ENCODE peak calls at places on chromosome 18, in five cellular contexts. One of them, this sample, is unnamed.

GRCh38 chr18:77804382-77804781 is 554.7 kb downstream of the GALR1 start:
- DNase-seq in kidney: no peak
- DNase-seq in colonic mucosa: no peak
- DNase-seq in astrocyte: no peak
- DNase-seq in mesenchymal stem cell: no peak
- DNase-seq in this sample: no peak

GRCh38 chr18:61651145-61651879 is 241.5 kb downstream of the RNF152 start:
- DNase-seq in kidney: no peak
- DNase-seq in colonic mucosa: no peak
- DNase-seq in astrocyte: no peak
- DNase-seq in mesenchymal stem cell: no peak
- DNase-seq in this sample: no peak

GRCh38 chr18:26017929-26018328 is 72.5 kb downstream of the SS18 start:
- DNase-seq in kidney: no peak
- DNase-seq in colonic mucosa: no peak
- DNase-seq in astrocyte: no peak
- DNase-seq in mesenchymal stem cell: no peak
- DNase-seq in this sample: no peak

GRCh38 chr18:67938691-67939090 is 422.2 kb upstream of the DSEL start:
- DNase-seq in kidney: no peak
- DNase-seq in colonic mucosa: no peak
- DNase-seq in astrocyte: no peak
- DNase-seq in mesenchymal stem cell: peak
- DNase-seq in this sample: no peak

GRCh38 chr18:3262234-3263171 is 570 bp downstream of the MYL12B start:
- DNase-seq in kidney: no peak
- DNase-seq in colonic mucosa: peak
- DNase-seq in astrocyte: peak
- DNase-seq in mesenchymal stem cell: peak
- DNase-seq in this sample: peak

GRCh38 chr18:21486905-21487437 is 113.5 kb downstream of the ESCO1 start:
- DNase-seq in kidney: no peak
- DNase-seq in colonic mucosa: no peak
- DNase-seq in astrocyte: no peak
- DNase-seq in mesenchymal stem cell: no peak
- DNase-seq in this sample: no peak

GRCh38 chr18:76986391-76986790 is 146.2 kb downstream of the MBP start:
- DNase-seq in kidney: no peak
- DNase-seq in colonic mucosa: no peak
- DNase-seq in astrocyte: no peak
- DNase-seq in mesenchymal stem cell: no peak
- DNase-seq in this sample: no peak

GRCh38 chr18:11798271-11798670 is 52.9 kb upstream of the CHMP1B start:
- DNase-seq in kidney: no peak
- DNase-seq in colonic mucosa: no peak
- DNase-seq in astrocyte: no peak
- DNase-seq in mesenchymal stem cell: no peak
- DNase-seq in this sample: no peak

GRCh38 chr18:76495435-76496199 is 575 bp upstream of the ZNF516 start:
- DNase-seq in kidney: no peak
- DNase-seq in colonic mucosa: peak
- DNase-seq in astrocyte: peak
- DNase-seq in mesenchymal stem cell: peak
- DNase-seq in this sample: peak

GRCh38 chr18:26091047-26091630 is 726 bp upstream of the SS18 start:
- DNase-seq in kidney: no peak
- DNase-seq in colonic mucosa: peak
- DNase-seq in astrocyte: no peak
- DNase-seq in mesenchymal stem cell: peak
- DNase-seq in this sample: no peak

GRCh38 chr18:12933323-12933722 is 14.5 kb upstream of the SEH1L start:
- DNase-seq in kidney: no peak
- DNase-seq in colonic mucosa: no peak
- DNase-seq in astrocyte: no peak
- DNase-seq in mesenchymal stem cell: no peak
- DNase-seq in this sample: no peak

GRCh38 chr18:7898181-7898580 is 331.1 kb downstream of the PTPRM start:
- DNase-seq in kidney: no peak
- DNase-seq in colonic mucosa: no peak
- DNase-seq in astrocyte: no peak
- DNase-seq in mesenchymal stem cell: peak
- DNase-seq in this sample: no peak

GRCh38 chr18:11496561-11497172 is 112.7 kb upstream of the SLC35G4 start:
- DNase-seq in kidney: no peak
- DNase-seq in colonic mucosa: no peak
- DNase-seq in astrocyte: no peak
- DNase-seq in mesenchymal stem cell: no peak
- DNase-seq in this sample: no peak

GRCh38 chr18:25614168-25614567 is 262.2 kb upstream of the ZNF521 start:
- DNase-seq in kidney: no peak
- DNase-seq in colonic mucosa: no peak
- DNase-seq in astrocyte: no peak
- DNase-seq in mesenchymal stem cell: no peak
- DNase-seq in this sample: no peak

GRCh38 chr18:11729556-11729955 is 40.5 kb downstream of the GNAL start:
- DNase-seq in kidney: no peak
- DNase-seq in colonic mucosa: no peak
- DNase-seq in astrocyte: no peak
- DNase-seq in mesenchymal stem cell: no peak
- DNase-seq in this sample: no peak

GRCh38 chr18:3593381-3593903 is 143.5 kb downstream of the TGIF1 start:
- DNase-seq in kidney: no peak
- DNase-seq in colonic mucosa: no peak
- DNase-seq in astrocyte: peak
- DNase-seq in mesenchymal stem cell: peak
- DNase-seq in this sample: no peak

GRCh38 chr18:63236990-63237389 is 82.6 kb downstream of the BCL2 start:
- DNase-seq in kidney: peak
- DNase-seq in colonic mucosa: no peak
- DNase-seq in astrocyte: no peak
- DNase-seq in mesenchymal stem cell: no peak
- DNase-seq in this sample: no peak

GRCh38 chr18:49055787-49056186 is 105.0 kb upstream of the SMAD7 start:
- DNase-seq in kidney: peak
- DNase-seq in colonic mucosa: no peak
- DNase-seq in astrocyte: peak
- DNase-seq in mesenchymal stem cell: peak
- DNase-seq in this sample: no peak

GRCh38 chr18:31941010-31941809 is 1.7 kb downstream of the TRAPPC8 start:
- DNase-seq in kidney: no peak
- DNase-seq in colonic mucosa: no peak
- DNase-seq in astrocyte: no peak
- DNase-seq in mesenchymal stem cell: peak
- DNase-seq in this sample: no peak

GRCh38 chr18:31943895-31944816 is 1.2 kb upstream of the TRAPPC8 start:
- DNase-seq in kidney: no peak
- DNase-seq in colonic mucosa: no peak
- DNase-seq in astrocyte: no peak
- DNase-seq in mesenchymal stem cell: no peak
- DNase-seq in this sample: peak

GRCh38 chr18:31946305-31947046 is 3.5 kb upstream of the TRAPPC8 start:
- DNase-seq in kidney: no peak
- DNase-seq in colonic mucosa: no peak
- DNase-seq in astrocyte: no peak
- DNase-seq in mesenchymal stem cell: no peak
- DNase-seq in this sample: no peak

GRCh38 chr18:31942999-31943894 is at the start of gene TRAPPC8:
- DNase-seq in kidney: peak
- DNase-seq in colonic mucosa: peak
- DNase-seq in astrocyte: peak
- DNase-seq in mesenchymal stem cell: peak
- DNase-seq in this sample: peak

GRCh38 chr18:31942301-31942998 is 478 bp downstream of the TRAPPC8 start:
- DNase-seq in kidney: no peak
- DNase-seq in colonic mucosa: peak
- DNase-seq in astrocyte: peak
- DNase-seq in mesenchymal stem cell: peak
- DNase-seq in this sample: peak
- H3K4me3 ChIP-seq in kidney: peak
- H3K4me3 ChIP-seq in colonic mucosa: peak
- H3K4me3 ChIP-seq in astrocyte: peak
- H3K4me3 ChIP-seq in mesenchymal stem cell: peak
- H3K4me3 ChIP-seq in this sample: peak

DNA sequence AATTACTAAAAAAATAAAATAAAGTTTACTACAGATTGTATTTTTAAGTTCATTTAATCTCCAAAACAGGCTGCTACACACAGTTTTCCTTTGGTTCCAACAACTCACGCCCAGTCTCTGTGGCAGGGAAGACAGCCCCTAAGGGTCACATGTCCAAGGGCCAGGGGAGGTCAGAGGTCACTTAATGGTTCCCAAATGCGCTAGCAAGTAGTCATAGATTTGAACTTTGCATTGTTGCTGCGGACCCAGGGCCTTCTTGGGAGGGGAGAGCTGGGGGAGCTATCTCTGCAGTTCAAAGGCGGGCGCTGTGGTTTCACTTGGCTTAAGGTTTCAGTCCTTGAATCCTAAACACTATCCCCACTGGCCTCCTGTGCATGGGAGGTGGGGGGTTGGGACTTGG is 74.8 kb upstream of the ZNF532 start:
- DNase-seq in kidney: peak
- DNase-seq in colonic mucosa: no peak
- DNase-seq in astrocyte: no peak
- DNase-seq in mesenchymal stem cell: peak
- DNase-seq in this sample: no peak
- H3K27ac ChIP-seq in kidney: peak
- H3K27ac ChIP-seq in colonic mucosa: peak
- H3K27ac ChIP-seq in astrocyte: peak
- H3K27ac ChIP-seq in mesenchymal stem cell: no peak
- H3K27ac ChIP-seq in this sample: no peak

GRCh38 chr18:65750421-65751144 is at the start of gene CDH7:
- DNase-seq in kidney: peak
- DNase-seq in colonic mucosa: no peak
- DNase-seq in astrocyte: no peak
- DNase-seq in mesenchymal stem cell: peak
- DNase-seq in this sample: no peak
- H3K4me3 ChIP-seq in kidney: peak
- H3K4me3 ChIP-seq in colonic mucosa: peak
- H3K4me3 ChIP-seq in astrocyte: peak
- H3K4me3 ChIP-seq in mesenchymal stem cell: peak
- H3K4me3 ChIP-seq in this sample: no peak

GRCh38 chr18:42184685-42185477 is 229.8 kb downstream of the PIK3C3 start:
- DNase-seq in kidney: no peak
- DNase-seq in colonic mucosa: no peak
- DNase-seq in astrocyte: no peak
- DNase-seq in mesenchymal stem cell: no peak
- DNase-seq in this sample: no peak

GRCh38 chr18:42185486-42185885 is 230.5 kb downstream of the PIK3C3 start:
- DNase-seq in kidney: no peak
- DNase-seq in colonic mucosa: no peak
- DNase-seq in astrocyte: no peak
- DNase-seq in mesenchymal stem cell: no peak
- DNase-seq in this sample: no peak

GRCh38 chr18:42183746-42184145 is 228.7 kb downstream of the PIK3C3 start:
- DNase-seq in kidney: no peak
- DNase-seq in colonic mucosa: no peak
- DNase-seq in astrocyte: peak
- DNase-seq in mesenchymal stem cell: peak
- DNase-seq in this sample: no peak

GRCh38 chr18:42181474-42181873 is 226.4 kb downstream of the PIK3C3 start:
- DNase-seq in kidney: no peak
- DNase-seq in colonic mucosa: no peak
- DNase-seq in astrocyte: no peak
- DNase-seq in mesenchymal stem cell: no peak
- DNase-seq in this sample: no peak

DNA sequence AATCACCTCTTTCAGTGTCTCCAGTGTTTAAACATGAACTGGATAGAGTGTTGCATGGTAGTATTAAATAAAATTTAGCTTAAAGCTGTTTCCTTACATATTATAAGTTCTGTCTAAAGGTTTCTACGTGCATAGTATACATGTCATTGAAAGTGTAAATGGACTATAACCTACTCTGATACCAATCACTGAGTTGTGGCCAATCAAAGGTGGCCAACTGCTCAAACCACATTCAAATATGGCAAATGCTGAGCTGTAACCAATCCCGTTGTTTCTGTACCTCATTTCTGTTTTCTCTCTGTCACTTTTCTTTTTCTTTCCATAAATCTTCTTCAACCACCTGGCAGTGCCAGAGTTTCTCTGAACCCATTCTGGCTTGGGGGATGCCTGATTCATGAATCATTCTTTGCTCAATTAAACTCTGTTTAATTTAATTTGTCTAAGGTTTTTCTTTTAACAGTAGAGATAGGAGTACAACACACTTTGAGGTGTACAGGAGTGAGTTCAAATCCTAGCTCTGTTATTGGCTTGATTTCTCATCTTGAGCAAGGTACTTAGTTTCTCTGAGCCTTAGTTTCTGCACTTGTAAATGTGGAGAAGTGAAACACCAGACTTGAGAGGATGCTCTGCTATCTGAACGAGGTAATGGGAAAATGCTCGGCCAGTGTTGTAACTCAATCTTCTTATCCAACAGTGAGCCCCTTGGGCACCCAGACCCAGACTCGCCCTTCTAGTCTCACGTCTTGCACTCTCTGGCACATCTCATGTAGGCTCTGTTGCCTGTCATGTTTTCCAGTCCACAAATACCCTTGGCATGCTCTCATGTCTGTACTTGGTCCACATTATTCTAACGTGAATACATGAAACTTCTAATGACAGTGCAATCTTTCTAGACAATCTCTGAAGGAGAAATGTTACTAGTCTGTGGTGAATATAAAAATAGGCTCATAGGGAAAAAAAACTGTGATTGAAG is 228.0 kb downstream of the PIK3C3 start:
- DNase-seq in kidney: no peak
- DNase-seq in colonic mucosa: no peak
- DNase-seq in astrocyte: peak
- DNase-seq in mesenchymal stem cell: peak
- DNase-seq in this sample: no peak
- H3K27ac ChIP-seq in kidney: no peak
- H3K27ac ChIP-seq in colonic mucosa: no peak
- H3K27ac ChIP-seq in astrocyte: peak
- H3K27ac ChIP-seq in mesenchymal stem cell: peak
- H3K27ac ChIP-seq in this sample: no peak

DNA sequence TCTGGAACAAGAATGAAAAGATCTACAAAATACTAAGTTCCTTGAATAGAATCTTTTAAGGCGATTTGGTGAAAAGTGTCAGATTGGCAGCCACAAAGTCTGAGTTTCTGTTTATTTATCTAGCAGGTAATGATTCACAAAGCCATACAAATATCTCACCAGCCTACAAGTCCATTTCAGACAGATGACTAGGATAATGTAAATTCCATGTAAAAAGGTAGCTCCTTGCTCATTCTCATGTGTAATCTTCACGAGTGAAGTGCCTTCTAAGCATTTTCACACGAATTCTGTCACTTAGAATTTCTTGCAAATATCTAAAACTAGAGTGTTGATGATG is 221.8 kb upstream of the RBBP8 start:
- DNase-seq in kidney: no peak
- DNase-seq in colonic mucosa: no peak
- DNase-seq in astrocyte: peak
- DNase-seq in mesenchymal stem cell: no peak
- DNase-seq in this sample: no peak
- H3K4me3 ChIP-seq in kidney: peak
- H3K4me3 ChIP-seq in colonic mucosa: peak
- H3K4me3 ChIP-seq in astrocyte: peak
- H3K4me3 ChIP-seq in mesenchymal stem cell: no peak
- H3K4me3 ChIP-seq in this sample: no peak

This sample was measured in naive thymus-derived CD4-positive, alpha-beta T cell.